ENCODE peak calls at places on chromosomes 1 and 21, in four cellular contexts. B is A549, W is neural crest cell, C is GM06990. Q is an unnamed sample.

GRCh38 chr21:45261093-45261492 is 26.6 kb downstream of the POFUT2 start:
- DNase-seq in B (no peak), W (no peak), C (no peak), Q (no peak)

GRCh38 chr1:168343566-168343965 is 62.9 kb downstream of the TBX19 start:
- DNase-seq in B (no peak), W (no peak), C (no peak), Q (no peak)

GRCh38 chr1:43994794-43995790 is 3.7 kb downstream of the CCDC24 start:
- DNase-seq in B (peak), W (no peak), C (no peak), Q (no peak)

GRCh38 chr1:36516372-36517018 is 33.8 kb upstream of the CSF3R start:
- DNase-seq in B (peak), W (peak), C (peak), Q (no peak)

GRCh38 chr1:14924455-14925325 is 228.9 kb upstream of the TMEM51 start:
- DNase-seq in B (peak), W (peak), C (peak), Q (no peak)

GRCh38 chr1:242189591-242189990 is 190.7 kb upstream of the MAP1LC3C start:
- DNase-seq in B (peak), W (no peak), C (no peak), Q (no peak)

GRCh38 chr1:201892211-201892610 is 3.5 kb downstream of the SHISA4 start:
- DNase-seq in B (no peak), W (no peak), C (no peak), Q (no peak)

GRCh38 chr1:150151291-150152181 is 1.8 kb downstream of the PLEKHO1 start:
- DNase-seq in B (no peak), W (no peak), C (peak), Q (no peak)

GRCh38 chr1:59141267-59141863 is 155.5 kb upstream of the FGGY start:
- DNase-seq in B (no peak), W (no peak), C (no peak), Q (no peak)

GRCh38 chr1:97243973-97244560 is 522.5 kb downstream of the PTBP2 start:
- DNase-seq in B (no peak), W (no peak), C (no peak), Q (no peak)

GRCh38 chr1:184986250-184986649 is 11.9 kb upstream of the NIBAN1 start:
- DNase-seq in B (no peak), W (no peak), C (no peak), Q (no peak)
- TF ChIP-seq CTCF in B (peak), W (peak), C (no peak), Q (peak)

GRCh38 chr1:210747112-210747511 is 386.8 kb downstream of the KCNH1 start:
- DNase-seq in B (no peak), W (no peak), C (no peak), Q (no peak)

GRCh38 chr1:210741564-210741963 is 392.4 kb downstream of the KCNH1 start:
- DNase-seq in B (no peak), W (no peak), C (no peak), Q (no peak)

GRCh38 chr1:210739627-210740026 is 394.3 kb downstream of the KCNH1 start:
- DNase-seq in B (no peak), W (no peak), C (no peak), Q (no peak)

GRCh38 chr1:210746024-210746423 is 387.9 kb downstream of the KCNH1 start:
- DNase-seq in B (no peak), W (no peak), C (no peak), Q (no peak)

GRCh38 chr1:210743038-210743437 is 390.9 kb downstream of the KCNH1 start:
- DNase-seq in B (no peak), W (no peak), C (no peak), Q (no peak)
- TF ChIP-seq CTCF in B (no peak), W (no peak), C (no peak), Q (peak)

DNA sequence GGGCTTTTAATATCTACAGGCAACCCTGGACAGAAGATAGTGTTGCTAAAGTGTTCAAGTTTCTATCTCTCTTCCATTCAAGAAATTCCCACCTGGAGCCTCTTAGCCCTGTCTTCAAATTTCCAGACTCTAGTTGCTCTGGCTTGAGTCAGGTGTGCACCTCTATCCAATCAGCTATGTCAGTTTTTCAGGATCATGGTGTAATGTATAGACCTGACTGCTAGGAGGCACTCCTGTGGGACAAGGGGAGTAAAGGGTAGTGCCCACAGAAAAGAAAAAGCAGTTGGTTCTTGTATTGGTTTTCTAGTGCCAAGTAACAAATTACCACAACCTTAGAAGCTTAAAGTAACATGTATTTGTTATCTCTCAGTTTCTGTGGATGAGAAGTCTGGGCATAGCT is 6.2 kb upstream of the ZRANB2 start:
- DNase-seq in B (no peak), W (no peak), C (no peak), Q (no peak)
- TF ChIP-seq CTCF in B (no peak), W (no peak), C (no peak), Q (no peak)

DNA sequence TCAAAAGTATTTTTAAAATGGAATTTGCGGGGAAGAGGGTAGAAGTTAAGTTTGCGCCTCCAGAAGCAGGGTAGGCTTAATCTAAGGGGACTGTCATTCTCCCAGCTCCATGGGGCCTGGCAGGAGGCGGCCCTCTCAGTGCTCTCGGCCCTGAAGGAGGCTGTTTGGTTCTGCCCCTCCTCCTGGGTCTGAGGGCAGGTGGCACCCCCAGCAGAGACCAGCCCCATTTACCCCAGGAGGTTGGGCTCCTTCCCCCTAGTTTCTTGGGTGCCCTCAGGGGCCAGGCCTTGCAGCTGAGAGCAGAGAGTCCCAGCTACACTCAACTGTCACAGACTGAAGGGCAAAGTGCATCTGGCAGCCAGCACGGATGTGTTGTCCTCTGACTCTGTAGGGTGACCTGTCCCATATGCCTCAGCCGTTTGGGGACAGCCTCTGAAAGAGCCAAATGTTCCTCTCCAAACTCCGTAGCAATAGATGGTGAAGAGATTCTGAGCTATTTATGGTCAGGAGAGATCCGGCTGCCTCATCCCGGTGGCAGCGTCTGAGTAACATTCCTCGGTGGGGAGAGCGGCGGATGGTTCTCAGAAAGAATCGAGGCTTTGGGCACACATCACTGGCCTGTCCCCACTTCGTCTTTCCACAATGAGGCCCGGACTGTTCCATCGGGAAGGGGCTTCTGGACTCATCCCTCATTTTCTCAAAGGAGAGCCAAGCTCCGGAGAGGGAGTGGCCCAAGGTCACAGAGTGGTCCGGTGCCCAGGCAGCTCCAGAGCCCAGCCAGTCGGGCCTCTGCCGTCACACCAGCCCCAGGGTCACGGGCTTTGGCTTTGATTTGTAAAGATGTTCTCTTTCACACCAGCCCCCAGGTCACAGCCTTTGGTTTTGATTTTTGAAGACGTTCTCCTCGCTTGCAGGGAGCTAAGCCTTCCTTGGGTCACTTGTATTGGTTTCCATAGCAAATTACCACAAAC is 424.2 kb upstream of the VAMP3 start:
- DNase-seq in B (no peak), W (no peak), C (no peak), Q (no peak)
- TF ChIP-seq CTCF in B (no peak), W (no peak), C (no peak), Q (no peak)

DNA sequence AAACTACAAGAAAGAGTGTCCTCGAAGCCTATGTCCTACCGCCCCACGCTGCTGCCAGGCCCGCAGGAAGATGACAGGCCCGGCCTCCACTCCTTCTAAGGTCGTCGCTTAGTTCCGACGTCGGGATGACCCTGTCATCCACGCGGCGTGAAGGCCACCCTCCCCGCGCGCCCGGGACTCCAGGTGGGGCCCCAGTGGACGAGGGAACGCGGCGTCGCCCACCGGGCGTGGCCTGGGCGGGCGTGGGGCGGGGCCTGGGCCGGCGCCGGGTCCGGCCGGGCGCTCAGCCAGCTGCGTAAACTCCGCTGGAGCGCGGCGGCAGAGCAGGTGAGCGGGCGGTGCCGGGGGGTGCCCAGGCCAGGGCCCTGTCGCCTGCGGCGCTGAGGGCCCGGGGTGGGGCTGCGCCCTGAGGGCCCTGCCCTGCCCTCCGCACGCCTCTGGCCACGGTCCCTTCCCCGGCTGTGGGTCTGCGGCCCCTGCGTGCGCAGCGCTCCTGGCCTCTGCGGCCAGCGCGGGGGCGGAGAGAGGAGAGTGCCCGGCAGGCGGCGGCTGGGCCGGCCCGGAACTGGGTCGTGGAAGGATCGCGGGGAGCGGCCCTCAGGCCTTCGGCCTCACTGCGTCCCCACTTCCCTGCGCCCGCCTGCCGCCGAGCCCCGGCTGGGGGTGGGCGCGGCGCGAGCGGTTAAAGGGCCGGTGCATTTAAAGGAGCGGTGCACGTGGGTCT is at the start of gene PSEN2:
- DNase-seq in B (peak), W (peak), C (peak), Q (no peak)
- TF ChIP-seq CTCF in B (no peak), W (peak), C (no peak), Q (no peak)